ENCODE peak calls at places on chromosomes 1 and 21, in ten cellular contexts. T is stomach, J is Panc1, V is mucosa of descending colon, M is HCT116, Q is GM13976, N is PC-3, X is pancreas, R is psoas muscle, F is progenitor cell of endocrine pancreas. G is an unnamed sample.
A peak's percentile ranks its signal among the peaks of the same experiment; 100 is the strongest.

GRCh38 chr1:200837931-200838571 is 34.7 kb upstream of the GPR25 start:
- DNase-seq in M (peak; percentile 24), J (no peak), N (peak; percentile 82), V (no peak), T (no peak), X (no peak), Q (peak; percentile 15), F (no peak), R (no peak), G (no peak)

GRCh38 chr1:85229574-85230097 is 28.8 kb upstream of the SYDE2 start:
- DNase-seq in F (no peak), J (no peak), X (no peak), Q (no peak), N (no peak), R (no peak), V (peak; percentile 34), M (peak; percentile 49), T (no peak), G (peak; percentile 53)

GRCh38 chr1:210260087-210260486 is 27.5 kb downstream of the SERTAD4 start:
- DNase-seq in M (no peak), V (no peak), N (no peak), T (no peak), J (no peak), X (no peak), F (no peak), R (no peak), Q (no peak), G (no peak)

GRCh38 chr21:45551316-45551715 is 9.1 kb upstream of the SLC19A1 start:
- DNase-seq in R (no peak), X (no peak), J (peak; percentile 55), Q (no peak), F (no peak), V (no peak), M (peak; percentile 63), T (no peak), N (peak; percentile 88), G (peak; percentile 32)

GRCh38 chr1:208137144-208137682 is 107.0 kb downstream of the PLXNA2 start:
- DNase-seq in M (no peak), R (no peak), J (no peak), T (no peak), X (no peak), F (no peak), V (no peak), N (peak; percentile 49), Q (no peak), G (no peak)

GRCh38 chr1:32142446-32143301 is 34.8 kb downstream of the KPNA6 start:
- DNase-seq in X (no peak), J (peak; percentile 28), R (peak; percentile 51), F (no peak), T (peak; percentile 31), Q (no peak), V (peak; percentile 21), N (peak; percentile 82), M (no peak), G (no peak)

GRCh38 chr21:39020751-39021474 is 162.3 kb downstream of the PSMG1 start:
- DNase-seq in F (no peak), Q (no peak), N (peak; percentile 14), V (no peak), J (no peak), T (no peak), R (no peak), X (no peak), M (no peak), G (no peak)

GRCh38 chr21:42674351-42674940 is 21.0 kb downstream of the PDE9A start:
- DNase-seq in N (no peak), T (no peak), F (no peak), V (no peak), R (peak; percentile 50), X (no peak), M (no peak), J (no peak), Q (no peak), G (no peak)

GRCh38 chr1:2301607-2302291 is 73.6 kb downstream of the SKI start:
- DNase-seq in Q (no peak), M (no peak), X (no peak), J (no peak), R (no peak), T (no peak), N (no peak), F (no peak), V (no peak), G (no peak)

GRCh38 chr1:31580513-31580870 is 4.2 kb downstream of the TINAGL1 start:
- DNase-seq in F (no peak), R (no peak), J (no peak), Q (no peak), T (no peak), V (no peak), X (no peak), M (no peak), N (no peak), G (no peak)

GRCh38 chr1:167342846-167343245 is 122.2 kb downstream of the POU2F1 start:
- DNase-seq in M (no peak), R (no peak), T (no peak), Q (peak; percentile 33), X (no peak), J (peak; percentile 4), V (no peak), N (peak; percentile 58), F (no peak), G (no peak)

DNA sequence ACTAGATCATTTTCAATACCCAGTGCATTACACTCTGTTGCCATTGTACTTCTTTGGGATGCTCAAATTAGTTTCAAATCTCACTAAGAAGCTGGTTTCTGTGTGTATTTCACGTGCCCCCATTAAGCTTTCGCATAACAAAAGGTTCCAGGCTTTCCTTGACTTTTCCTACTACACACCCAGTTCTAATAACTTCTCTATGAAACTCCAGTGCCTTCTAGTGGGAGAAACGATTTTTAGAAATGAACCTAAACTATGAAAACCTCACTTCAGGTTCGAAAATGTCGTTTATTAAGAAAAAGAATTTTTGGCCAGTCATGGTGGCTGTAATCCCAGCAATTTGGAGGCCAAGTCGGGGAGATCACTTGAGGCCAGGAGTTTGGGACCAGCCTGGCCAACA is 2.8 kb downstream of the CFHR4 start:
- DNase-seq in F (no peak), V (no peak), T (no peak), X (no peak), Q (no peak), J (no peak), R (no peak), N (no peak), M (no peak), G (no peak)
- TF ChIP-seq CTCF in F (no peak), V (no peak), T (no peak), X (no peak), Q (no peak), J (peak; percentile 19), R (no peak), N (no peak), M (peak; percentile 15), G (no peak)

GRCh38 chr1:43317817-43318471 is 17.2 kb downstream of the TIE1 start:
- DNase-seq in R (no peak), X (no peak), T (no peak), N (no peak), V (no peak), Q (no peak), F (no peak), M (no peak), J (no peak), G (no peak)

GRCh38 chr1:43318831-43319230 is 18.0 kb downstream of the TIE1 start:
- DNase-seq in M (no peak), R (no peak), J (no peak), X (no peak), Q (no peak), F (no peak), V (no peak), T (no peak), N (no peak), G (no peak)

GRCh38 chr1:43315481-43315880 is 14.7 kb downstream of the TIE1 start:
- DNase-seq in Q (no peak), N (no peak), M (no peak), T (no peak), R (no peak), V (no peak), J (no peak), X (no peak), F (no peak), G (no peak)

GRCh38 chr1:43315963-43316737 is 15.4 kb downstream of the TIE1 start:
- DNase-seq in J (no peak), F (no peak), V (no peak), R (no peak), M (no peak), T (no peak), Q (no peak), X (no peak), N (no peak), G (no peak)

DNA sequence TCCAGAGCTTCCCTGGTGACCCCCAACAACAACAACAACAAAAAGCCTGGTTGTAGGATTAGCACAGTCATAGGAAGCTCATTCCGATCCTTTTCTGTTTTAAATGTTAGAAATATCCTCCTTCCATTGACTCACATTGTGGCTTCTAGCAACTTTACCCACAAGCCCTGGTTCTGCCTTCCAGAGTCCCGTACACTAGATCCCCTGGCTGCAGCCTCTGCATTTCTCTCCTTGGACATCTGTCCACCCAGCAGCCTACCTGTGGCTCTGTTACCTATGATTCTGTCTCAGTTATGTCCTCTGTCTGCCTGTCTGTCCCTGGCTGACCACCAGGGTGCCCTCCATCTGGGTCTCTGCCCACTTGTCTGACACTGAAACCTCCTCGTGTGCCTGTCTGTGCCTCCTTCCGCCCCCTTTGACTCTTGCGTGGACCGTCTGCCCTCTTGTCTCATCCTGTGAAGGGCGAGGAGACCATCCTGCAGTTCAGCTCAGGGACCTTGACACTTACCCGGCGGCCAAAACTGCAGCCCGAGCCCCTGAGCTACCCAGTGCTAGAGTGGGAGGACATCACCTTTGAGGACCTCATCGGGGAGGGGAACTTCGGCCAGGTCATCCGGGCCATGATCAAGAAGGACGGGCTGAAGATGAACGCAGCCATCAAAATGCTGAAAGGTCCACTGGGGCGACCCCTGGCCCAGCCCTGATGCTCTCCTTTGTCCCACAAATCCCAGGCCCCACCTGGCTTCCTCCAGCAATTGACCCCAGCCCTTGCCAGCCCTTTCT is 16.1 kb downstream of the TIE1 start:
- DNase-seq in X (no peak), R (no peak), T (no peak), N (no peak), Q (no peak), J (no peak), M (no peak), F (no peak), V (no peak), G (no peak)
- TF ChIP-seq CTCF in X (no peak), R (no peak), T (no peak), N (peak; percentile 43), Q (no peak), J (no peak), M (no peak), F (no peak), V (no peak), G (no peak)

DNA sequence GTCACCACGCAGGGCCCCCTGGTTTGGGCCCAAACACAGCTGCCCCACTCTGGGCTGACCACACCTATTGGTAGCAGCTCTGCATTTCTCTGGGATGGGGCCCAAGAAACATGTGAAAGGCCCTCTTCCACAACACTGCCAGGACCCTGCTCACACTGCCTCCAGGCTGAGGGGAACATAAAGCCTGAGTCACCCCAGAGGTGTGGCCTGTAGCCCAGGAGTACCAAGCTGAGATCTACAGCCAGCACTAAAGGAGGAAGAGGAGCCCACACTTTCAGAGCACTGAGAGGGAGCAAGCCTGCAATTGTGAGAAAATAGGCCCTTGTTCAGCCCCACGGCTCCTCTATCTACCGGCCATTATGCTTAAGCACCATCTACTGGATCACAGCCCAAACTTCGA is 14.4 kb upstream of the OR2T10 start:
- DNase-seq in N (peak; percentile 42), T (no peak), Q (no peak), X (no peak), M (no peak), V (no peak), J (no peak), R (no peak), F (no peak), G (no peak)
- TF ChIP-seq CTCF in N (no peak), T (no peak), Q (no peak), X (no peak), M (no peak), V (no peak), J (no peak), R (no peak), F (no peak), G (no peak)

GRCh38 chr1:47437518-47438320 is at the start of gene FOXD2:
- DNase-seq in R (peak; percentile 88), X (peak; percentile 86), T (peak; percentile 87), M (peak; percentile 79), F (peak; percentile 95), J (peak; percentile 57), Q (peak; percentile 98), N (peak; percentile 86), V (peak; percentile 94), G (peak; percentile 97)
- TF ChIP-seq CTCF in R (peak; percentile 96), X (peak; percentile 100), T (no peak), M (peak; percentile 81), F (peak; percentile 100), J (peak; percentile 98), Q (peak; percentile 71), N (peak; percentile 75), V (peak; percentile 99), G (peak; percentile 99)